ENCODE peak calls at places on chromosomes 13 and 19, in seven cellular contexts. L is dorsolateral prefrontal cortex, A is left ventricle myocardium inferior, O is transverse colon, Y is kidney, R is AG04450, F is cardiac muscle cell. I is an unnamed sample.
A peak's percentile ranks its signal among the peaks of the same experiment; 100 is the strongest.

GRCh38 chr13:36432106-36432544 is at the start of gene CCNA1:
- DNase-seq in L (peak; percentile 73), A (peak; percentile 19), O (no peak), Y (no peak), R (no peak), F (peak; percentile 25), I (peak; percentile 83)

GRCh38 chr13:30915691-30916541 is 9.8 kb downstream of the MEDAG start:
- DNase-seq in L (no peak), A (no peak), O (no peak), Y (no peak), R (no peak), F (no peak), I (no peak)

GRCh38 chr19:7545904-7546303 is 10.4 kb downstream of the PNPLA6 start:
- DNase-seq in L (no peak), A (no peak), O (no peak), Y (no peak), R (no peak), F (no peak), I (no peak)

GRCh38 chr13:94312511-94313191 is 166.8 kb downstream of the DCT start:
- DNase-seq in L (no peak), A (no peak), O (no peak), Y (no peak), R (no peak), F (no peak), I (no peak)

GRCh38 chr13:59409651-59410200 is 754.0 kb downstream of the DIAPH3 start:
- DNase-seq in L (no peak), A (no peak), O (no peak), Y (no peak), R (no peak), F (no peak), I (no peak)

GRCh38 chr19:2016041-2016807 is 710 bp upstream of the BTBD2 start:
- DNase-seq in L (peak; percentile 57), A (peak; percentile 82), O (peak; percentile 84), Y (peak; percentile 91), R (peak; percentile 63), F (peak; percentile 90), I (no peak)

GRCh38 chr13:40672310-40673060 is 6.0 kb upstream of the FOXO1 start:
- DNase-seq in L (no peak), A (no peak), O (no peak), Y (no peak), R (peak; percentile 15), F (peak; percentile 54), I (no peak)

GRCh38 chr19:15237759-15238638 is 5.8 kb upstream of the EPHX3 start:
- DNase-seq in L (no peak), A (no peak), O (no peak), Y (no peak), R (no peak), F (no peak), I (no peak)

GRCh38 chr19:677601-678380 is 1.6 kb downstream of the FSTL3 start:
- DNase-seq in L (no peak), A (no peak), O (no peak), Y (peak; percentile 83), R (no peak), F (no peak), I (no peak)

GRCh38 chr19:4849019-4849418 is 17.5 kb upstream of the TICAM1 start:
- DNase-seq in L (no peak), A (no peak), O (no peak), Y (no peak), R (no peak), F (no peak), I (no peak)

GRCh38 chr19:6828698-6829633 is 56.5 kb downstream of the VAV1 start:
- DNase-seq in L (no peak), A (no peak), O (no peak), Y (no peak), R (no peak), F (no peak), I (no peak)

GRCh38 chr19:40274585-40275544 is 10.3 kb downstream of the AKT2 start:
- DNase-seq in L (no peak), A (no peak), O (no peak), Y (no peak), R (no peak), F (no peak), I (peak; percentile 80)

GRCh38 chr19:36963262-36963661 is 47.1 kb downstream of the ZNF568 start:
- DNase-seq in L (no peak), A (no peak), O (no peak), Y (no peak), R (no peak), F (no peak), I (no peak)

GRCh38 chr19:36027696-36028095 is 5.0 kb downstream of the CLIP3 start:
- DNase-seq in L (no peak), A (no peak), O (no peak), Y (no peak), R (no peak), F (no peak), I (no peak)

GRCh38 chr13:109655206-109655600 is 131.2 kb downstream of the IRS2 start:
- DNase-seq in L (no peak), A (no peak), O (no peak), Y (no peak), R (no peak), F (peak; percentile 88), I (no peak)

GRCh38 chr13:101424381-101425155 is 8.3 kb upstream of the NALCN start:
- DNase-seq in L (peak; percentile 60), A (no peak), O (no peak), Y (no peak), R (peak; percentile 4), F (peak; percentile 2), I (no peak)

GRCh38 chr13:39596685-39597084 is 6.3 kb downstream of the LHFPL6 start:
- DNase-seq in L (no peak), A (no peak), O (no peak), Y (no peak), R (no peak), F (no peak), I (no peak)

GRCh38 chr19:57560049-57560491 is 407 bp upstream of the ZNF550 start:
- DNase-seq in L (peak; percentile 34), A (peak; percentile 51), O (no peak), Y (peak; percentile 68), R (peak; percentile 16), F (peak; percentile 73), I (peak; percentile 68)

GRCh38 chr19:13993554-13994308 is 12.4 kb downstream of the RFX1 start:
- DNase-seq in L (no peak), A (no peak), O (no peak), Y (no peak), R (no peak), F (no peak), I (no peak)

GRCh38 chr19:29507081-29507860 is 18.5 kb upstream of the VSTM2B start:
- DNase-seq in L (peak; percentile 28), A (no peak), O (no peak), Y (peak; percentile 44), R (no peak), F (no peak), I (peak; percentile 64)

GRCh38 chr13:66560189-66560588 is 669.9 kb downstream of the PCDH9 start:
- DNase-seq in L (no peak), A (no peak), O (no peak), Y (no peak), R (no peak), F (peak; percentile 9), I (no peak)

GRCh38 chr13:44108345-44108858 is 228.7 kb downstream of the LACC1 start:
- DNase-seq in L (no peak), A (peak; percentile 32), O (peak; percentile 84), Y (peak; percentile 74), R (no peak), F (peak; percentile 5), I (no peak)

GRCh38 chr19:16027528-16027927 is 48.8 kb upstream of the TPM4 start:
- DNase-seq in L (peak; percentile 12), A (no peak), O (no peak), Y (no peak), R (no peak), F (no peak), I (no peak)

GRCh38 chr13:32695602-32696250 is 109.5 kb downstream of the PDS5B start:
- DNase-seq in L (no peak), A (no peak), O (no peak), Y (no peak), R (no peak), F (peak; percentile 3), I (no peak)

GRCh38 chr19:14577885-14578427 is 4.9 kb upstream of the CLEC17A start:
- DNase-seq in L (no peak), A (no peak), O (no peak), Y (peak; percentile 27), R (no peak), F (no peak), I (no peak)

GRCh38 chr13:109309625-109310363 is 476.6 kb downstream of the IRS2 start:
- DNase-seq in L (no peak), A (no peak), O (no peak), Y (no peak), R (no peak), F (no peak), I (no peak)

GRCh38 chr19:34957830-34958751 is 5.9 kb downstream of the ZNF792 start:
- DNase-seq in L (no peak), A (no peak), O (no peak), Y (no peak), R (no peak), F (no peak), I (no peak)
- H3K4me3 ChIP-seq in L (no peak overlapping the region), A (no peak overlapping the region), O (no peak overlapping the region), Y (no peak overlapping the region), R (no peak overlapping the region), F (no peak overlapping the region), I (no peak overlapping the region)

GRCh38 chr19:17489392-17490030 is 19.2 kb downstream of the SLC27A1 start:
- DNase-seq in L (no peak), A (no peak), O (no peak), Y (no peak), R (no peak), F (no peak), I (no peak)
- H3K27ac ChIP-seq in L (peak overlapping the region; percentile 57), A (peak overlapping the region; percentile 65), O (no peak overlapping the region), Y (no peak overlapping the region), R (no peak overlapping the region), F (no peak overlapping the region), I (peak overlapping the region; percentile 41)

GRCh38 chr19:49338023-49338677 is 2.9 kb downstream of the CD37 start:
- DNase-seq in L (peak; percentile 26), A (no peak), O (no peak), Y (peak; percentile 78), R (no peak), F (no peak), I (peak; percentile 78)

GRCh38 chr19:49337267-49338022 is 2.2 kb downstream of the CD37 start:
- DNase-seq in L (no peak), A (no peak), O (no peak), Y (no peak), R (no peak), F (no peak), I (no peak)

GRCh38 chr19:49340069-49340864 is 5.1 kb downstream of the CD37 start:
- DNase-seq in L (peak; percentile 31), A (peak; percentile 72), O (peak; percentile 75), Y (peak; percentile 96), R (no peak), F (peak; percentile 54), I (peak; percentile 95)

GRCh38 chr19:49339364-49340068 is 4.3 kb downstream of the CD37 start:
- DNase-seq in L (peak; percentile 83), A (peak; percentile 90), O (peak; percentile 84), Y (peak; percentile 97), R (peak; percentile 32), F (peak; percentile 96), I (peak; percentile 86)

GRCh38 chr19:49338691-49339363 is 3.6 kb downstream of the CD37 start:
- DNase-seq in L (peak; percentile 42), A (peak; percentile 75), O (peak; percentile 90), Y (peak; percentile 97), R (no peak), F (peak; percentile 65), I (peak; percentile 84)
- TF ChIP-seq CTCF in L (no peak), A (no peak), O (no peak), Y (no peak), R (no peak), F (no peak), I (no peak)

GRCh38 chr13:98896083-98896867 is 81.6 kb downstream of the DOCK9 start:
- DNase-seq in L (no peak), A (no peak), O (no peak), Y (no peak), R (no peak), F (no peak), I (no peak)
- H3K4me3 ChIP-seq in L (no peak overlapping the region), A (no peak overlapping the region), O (no peak overlapping the region), Y (no peak overlapping the region), R (no peak overlapping the region), F (no peak overlapping the region), I (no peak overlapping the region)